ENCODE peak calls at places on chromosome 20, in six cellular contexts. R is heart left ventricle, K is ovary, V is endothelial cell of umbilical vein, P is right lobe of liver, A is spleen. O is an unnamed sample.
A peak's percentile ranks its signal among the peaks of the same experiment; 100 is the strongest.

GRCh38 chr20:48102821-48103635 is 317.7 kb upstream of the SULF2 start:
- DNase-seq in R (no peak), K (no peak), V (no peak), P (no peak), A (no peak), O (no peak)

GRCh38 chr20:3815703-3816315 is 4.5 kb upstream of the AP5S1 start:
- DNase-seq in R (no peak), K (no peak), V (no peak), P (no peak), A (no peak), O (no peak)

GRCh38 chr20:25295386-25296093 is 47.7 kb downstream of the PYGB start:
- DNase-seq in R (peak; percentile 83), K (no peak), V (no peak), P (no peak), A (no peak), O (peak; percentile 83)

GRCh38 chr20:8394308-8394945 is 262.4 kb downstream of the PLCB1 start:
- DNase-seq in R (no peak), K (no peak), V (no peak), P (no peak), A (no peak), O (no peak)

GRCh38 chr20:54345817-54346216 is 129.6 kb upstream of the DOK5 start:
- DNase-seq in R (no peak), K (no peak), V (no peak), P (no peak), A (no peak), O (no peak)

GRCh38 chr20:600141-600540 is 10.0 kb downstream of the TCF15 start:
- DNase-seq in R (no peak), K (no peak), V (no peak), P (no peak), A (no peak), O (no peak)

GRCh38 chr20:57882451-57883161 is 172.8 kb upstream of the PMEPA1 start:
- DNase-seq in R (no peak), K (no peak), V (no peak), P (no peak), A (no peak), O (no peak)

GRCh38 chr20:14712302-14712739 is 374.9 kb upstream of the FLRT3 start:
- DNase-seq in R (no peak), K (no peak), V (no peak), P (no peak), A (no peak), O (no peak)

GRCh38 chr20:10875653-10876052 is 201.9 kb upstream of the JAG1 start:
- DNase-seq in R (no peak), K (no peak), V (no peak), P (no peak), A (no peak), O (no peak)

DNA sequence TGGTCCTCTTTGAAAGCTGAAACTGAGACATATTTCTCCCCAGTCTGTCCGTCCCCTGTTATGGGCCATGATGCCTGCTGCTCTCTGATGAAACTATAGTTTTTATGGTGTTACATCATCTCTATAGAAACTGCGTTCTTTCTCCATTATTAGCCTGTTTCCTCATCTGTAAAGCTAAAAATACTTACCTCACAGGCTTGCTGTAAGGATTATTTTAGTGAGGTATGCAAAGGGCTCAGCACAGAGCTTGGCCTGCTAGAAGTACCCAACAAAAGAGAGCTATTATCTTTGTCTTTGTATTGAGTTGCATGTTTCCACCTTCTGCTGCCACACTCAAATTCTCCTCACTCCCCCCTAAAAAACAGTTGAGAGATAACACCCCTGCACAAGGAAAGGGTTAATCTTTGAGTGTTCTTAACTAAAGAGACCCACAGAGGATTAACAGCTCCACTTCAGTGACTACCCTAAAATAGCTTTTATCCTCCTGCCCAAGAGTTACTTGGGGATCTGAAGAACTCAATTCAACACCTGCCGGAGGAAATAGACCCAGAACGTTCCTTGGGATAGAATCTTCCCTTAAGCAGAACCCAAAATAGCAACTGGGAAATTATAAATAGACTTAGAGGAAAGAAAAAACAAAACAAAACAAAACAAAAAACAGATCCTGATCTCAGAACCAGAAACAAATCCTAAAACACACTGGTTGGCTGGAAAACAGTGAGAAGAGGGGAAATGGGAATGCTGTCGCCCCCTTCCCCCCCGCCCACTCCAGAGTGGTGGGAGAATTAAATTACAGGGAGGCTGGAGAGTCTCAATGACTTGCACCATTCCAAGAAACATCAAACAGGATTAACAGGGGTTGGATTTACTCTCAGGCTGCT is 1.8 kb downstream of the PLAGL2 start:
- DNase-seq in R (no peak), K (no peak), V (no peak), P (no peak), A (no peak), O (no peak)
- H3K4me1 ChIP-seq in R (peaks cover 10% of the 10 kb centered on the region), K (peaks cover 12% of the 10 kb centered on the region), V (peaks cover 21% of the 10 kb centered on the region), P (peaks cover 57% of the 10 kb centered on the region), A (peaks cover 63% of the 10 kb centered on the region), O (peaks cover 19% of the 10 kb centered on the region)

GRCh38 chr20:7333846-7334245 is 566.4 kb downstream of the BMP2 start:
- DNase-seq in R (no peak), K (no peak), V (peak; percentile 3), P (no peak), A (no peak), O (no peak)
- TF ChIP-seq POLR2A in R (no peak), K (no peak), V (no peak), P (no peak), A (no peak), O (no peak)

GRCh38 chr20:44566811-44567210 is 15.6 kb upstream of the PKIG start:
- DNase-seq in R (no peak), K (no peak), V (no peak), P (no peak), A (no peak), O (no peak)
- H3K27ac ChIP-seq in R (no peak overlapping the region), K (no peak overlapping the region), V (no peak overlapping the region), P (no peak overlapping the region), A (no peak overlapping the region), O (no peak overlapping the region)

GRCh38 chr20:33676121-33676520 is 1.9 kb upstream of the NECAB3 start:
- DNase-seq in R (no peak), K (peak; percentile 64), V (no peak), P (no peak), A (no peak), O (no peak)
- H3K4me1 ChIP-seq in R (no peaks in the 10 kb centered on the region), K (peaks cover 46% of the 10 kb centered on the region), V (peaks cover 15% of the 10 kb centered on the region), P (peaks cover 11% of the 10 kb centered on the region), A (peaks cover 13% of the 10 kb centered on the region), O (peaks cover 44% of the 10 kb centered on the region)

GRCh38 chr20:50306478-50307423 is 116.1 kb downstream of the CEBPB start:
- DNase-seq in R (no peak), K (peak; percentile 49), V (no peak), P (peak; percentile 43), A (peak; percentile 49), O (peak; percentile 36)
- TF ChIP-seq POLR2A in R (no peak), K (no peak), V (no peak), P (peak; percentile 30), A (no peak), O (no peak)

DNA sequence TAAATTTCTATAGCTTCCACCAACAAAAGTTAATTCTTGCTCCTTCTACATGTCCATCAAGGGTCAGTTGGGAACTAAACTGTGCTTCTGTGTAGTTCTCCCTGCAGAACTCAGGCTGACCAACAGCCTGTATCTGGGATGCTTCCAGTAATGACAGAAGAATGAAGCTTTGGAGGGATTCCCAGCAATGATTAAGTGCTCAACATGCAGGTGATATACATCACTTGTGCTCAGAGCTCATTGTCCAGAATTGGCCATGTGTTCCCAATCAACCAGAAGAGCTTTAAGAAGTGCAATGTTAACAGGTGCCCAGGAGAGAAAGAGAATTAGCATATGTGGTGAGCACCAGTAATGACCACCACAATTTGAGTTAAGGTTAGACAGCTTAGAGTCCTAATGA is 37.4 kb upstream of the SNRPB2 start:
- DNase-seq in R (no peak), K (no peak), V (no peak), P (no peak), A (no peak), O (no peak)
- H3K27ac ChIP-seq in R (no peak overlapping the region), K (no peak overlapping the region), V (no peak overlapping the region), P (no peak overlapping the region), A (no peak overlapping the region), O (no peak overlapping the region)

GRCh38 chr20:31701591-31701990 is 21.1 kb downstream of the BCL2L1 start:
- DNase-seq in R (no peak), K (no peak), V (no peak), P (no peak), A (no peak), O (no peak)

GRCh38 chr20:31698803-31699718 is 23.6 kb downstream of the BCL2L1 start:
- DNase-seq in R (peak; percentile 62), K (no peak), V (peak; percentile 96), P (no peak), A (no peak), O (peak; percentile 70)

GRCh38 chr20:31698243-31698802 is 24.3 kb downstream of the BCL2L1 start:
- DNase-seq in R (no peak), K (no peak), V (no peak), P (no peak), A (no peak), O (no peak)

GRCh38 chr20:31699801-31700728 is 22.6 kb downstream of the BCL2L1 start:
- DNase-seq in R (no peak), K (no peak), V (no peak), P (no peak), A (no peak), O (no peak)

DNA sequence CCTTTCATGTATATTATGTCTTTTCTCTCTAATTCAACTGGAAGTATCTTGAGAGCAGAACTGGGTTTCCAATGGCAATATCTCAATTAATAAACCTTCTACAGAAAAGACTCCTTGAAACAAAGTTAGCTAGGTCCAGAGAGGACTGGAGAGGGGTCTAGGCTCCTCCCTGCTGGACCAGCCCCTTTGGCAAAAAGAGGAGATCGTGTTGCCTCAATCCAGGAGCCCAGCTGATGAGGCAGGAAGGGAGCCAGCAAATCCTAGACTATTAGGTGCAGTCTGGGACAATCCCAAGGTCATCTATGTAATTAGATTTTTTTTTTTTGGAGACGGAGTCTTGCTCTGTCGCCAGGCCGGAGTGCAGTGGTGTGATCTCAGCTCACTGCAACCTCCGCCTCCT is 21.9 kb downstream of the BCL2L1 start:
- DNase-seq in R (no peak), K (no peak), V (no peak), P (no peak), A (no peak), O (peak; percentile 34)
- H3K4me1 ChIP-seq in R (peaks cover 17% of the 10 kb centered on the region), K (peaks cover 8% of the 10 kb centered on the region), V (peaks cover 55% of the 10 kb centered on the region), P (peaks cover 77% of the 10 kb centered on the region), A (peaks cover 31% of the 10 kb centered on the region), O (peaks cover 35% of the 10 kb centered on the region)

GRCh38 chr20:17758512-17758911 is 58.7 kb downstream of the BANF2 start:
- DNase-seq in R (no peak), K (no peak), V (no peak), P (no peak), A (no peak), O (no peak)
- TF ChIP-seq POLR2A in R (no peak), K (no peak), V (no peak), P (no peak), A (no peak), O (no peak)

GRCh38 chr20:38216736-38217595 is 43.6 kb downstream of the KIAA1755 start:
- DNase-seq in R (peak; percentile 29), K (no peak), V (no peak), P (no peak), A (peak; percentile 69), O (no peak)
- H3K27ac ChIP-seq in R (peak overlapping the region; percentile 42), K (no peak overlapping the region), V (peak overlapping the region; percentile 15), P (no peak overlapping the region), A (no peak overlapping the region), O (no peak overlapping the region)

GRCh38 chr20:38139156-38139912 is 25.7 kb downstream of the TGM2 start:
- DNase-seq in R (no peak), K (no peak), V (no peak), P (no peak), A (peak; percentile 57), O (no peak)
- H3K4me1 ChIP-seq in R (peaks cover 10% of the 10 kb centered on the region), K (peaks cover 9% of the 10 kb centered on the region), V (peaks cover 82% of the 10 kb centered on the region), P (peaks cover 25% of the 10 kb centered on the region), A (peaks cover 36% of the 10 kb centered on the region), O (peaks cover 23% of the 10 kb centered on the region)

O was measured in adrenal gland.